ENCODE peak calls at places on chromosome 3, in five cellular contexts. N, K, Q, X and W are unnamed samples.

GRCh38 chr3:123053107-123053506 is 13.7 kb upstream of the PDIA5 start:
- DNase-seq in Q (no peak), K (no peak), N (no peak), X (no peak), W (no peak)

GRCh38 chr3:36907911-36908646 is 36.8 kb downstream of the TRANK1 start:
- DNase-seq in Q (peak; percentile 37), X (no peak), K (peak; percentile 21), N (no peak), W (peak; percentile 44)

GRCh38 chr3:142315083-142315482 is 89.7 kb upstream of the GK5 start:
- DNase-seq in Q (no peak), X (no peak), N (no peak), K (peak; percentile 55), W (no peak)

GRCh38 chr3:57110214-57110613 is 49.8 kb downstream of the SPATA12 start:
- DNase-seq in N (no peak), X (no peak), K (no peak), Q (no peak), W (no peak)

GRCh38 chr3:160027541-160028195 is 39.0 kb downstream of the IL12A start:
- DNase-seq in K (peak; percentile 62), N (no peak), X (no peak), Q (no peak), W (no peak)

GRCh38 chr3:171526869-171527268 is 66.7 kb upstream of the TNIK start:
- DNase-seq in N (no peak), Q (no peak), K (peak; percentile 70), X (no peak), W (no peak)

GRCh38 chr3:124227150-124227630 is 235.3 kb upstream of the ROPN1 start:
- DNase-seq in Q (no peak), N (no peak), K (no peak), X (no peak), W (no peak)

GRCh38 chr3:190306513-190307163 is 15.6 kb downstream of the CLDN1 start:
- DNase-seq in N (no peak), Q (no peak), X (no peak), K (no peak), W (no peak)

GRCh38 chr3:126340081-126340511 is 17.1 kb downstream of the KLF15 start:
- DNase-seq in X (no peak), K (no peak), N (peak; percentile 41), Q (peak; percentile 25), W (no peak)

GRCh38 chr3:27134165-27134796 is 234.9 kb downstream of the NEK10 start:
- DNase-seq in X (no peak), K (peak; percentile 42), N (peak; percentile 76), Q (peak; percentile 58), W (peak; percentile 39)

GRCh38 chr3:48232734-48233133 is 8.2 kb upstream of the ZNF589 start:
- DNase-seq in K (no peak), Q (peak; percentile 59), N (peak; percentile 83), X (no peak), W (peak; percentile 67)

GRCh38 chr3:176274161-176274560 is 923.1 kb downstream of the TBL1XR1 start:
- DNase-seq in K (no peak), Q (no peak), X (no peak), N (no peak), W (no peak)

GRCh38 chr3:12796171-12797123 is at the start of gene CAND2:
- DNase-seq in N (peak; percentile 81), K (no peak), Q (peak; percentile 78), X (peak; percentile 91), W (peak; percentile 78)

GRCh38 chr3:122392868-122393844 is 9.2 kb downstream of the FAM162A start:
- DNase-seq in K (no peak), N (no peak), X (no peak), Q (no peak), W (no peak)

GRCh38 chr3:14306167-14306566 is 96.2 kb upstream of the SLC6A6 start:
- DNase-seq in Q (no peak), K (no peak), X (no peak), N (no peak), W (peak; percentile 24)

GRCh38 chr3:169668957-169669681 is 5.6 kb upstream of the MECOM start:
- DNase-seq in Q (peak; percentile 75), X (peak; percentile 94), N (peak; percentile 75), K (no peak), W (peak; percentile 82)

GRCh38 chr3:52124126-52124525 is 30.1 kb downstream of the POC1A start:
- DNase-seq in X (no peak), K (no peak), N (no peak), Q (no peak), W (no peak)

GRCh38 chr3:94423566-94423965 is 360.7 kb downstream of the NSUN3 start:
- DNase-seq in X (no peak), K (peak; percentile 37), Q (no peak), N (no peak), W (no peak)

GRCh38 chr3:184716652-184717607 is 5.1 kb upstream of the MAGEF1 start:
- DNase-seq in Q (no peak), X (peak; percentile 83), K (no peak), N (peak; percentile 54), W (no peak)

GRCh38 chr3:51982352-51982837 is 940 bp upstream of the ACY1 start:
- DNase-seq in K (no peak), Q (no peak), X (no peak), N (no peak), W (no peak)

GRCh38 chr3:6861331-6861988 is 545 bp downstream of the GRM7 start:
- DNase-seq in K (no peak), N (peak; percentile 46), X (peak; percentile 75), Q (no peak), W (no peak)

GRCh38 chr3:66456711-66457173 is 44.1 kb downstream of the LRIG1 start:
- DNase-seq in K (no peak), N (peak; percentile 71), Q (peak; percentile 74), X (peak; percentile 31), W (peak; percentile 69)

GRCh38 chr3:12015627-12016026 is 11.4 kb downstream of the SYN2 start:
- DNase-seq in X (no peak), K (no peak), N (no peak), Q (no peak), W (no peak)

GRCh38 chr3:177093966-177094365 is 103.3 kb downstream of the TBL1XR1 start:
- DNase-seq in X (no peak), N (no peak), Q (no peak), K (no peak), W (no peak)

GRCh38 chr3:129585949-129586657 is 20.4 kb downstream of the PLXND1 start:
- DNase-seq in K (no peak), N (no peak), X (no peak), Q (no peak), W (no peak)

GRCh38 chr3:166052440-166052839 is 215.2 kb upstream of the BCHE start:
- DNase-seq in N (no peak), K (no peak), X (no peak), Q (no peak), W (no peak)

GRCh38 chr3:128845119-128845518 is 34.3 kb upstream of the ACAD9 start:
- DNase-seq in N (no peak), Q (no peak), K (no peak), X (no peak), W (no peak)

GRCh38 chr3:120224249-120224648 is 60.8 kb downstream of the GPR156 start:
- DNase-seq in X (no peak), Q (no peak), N (no peak), K (no peak), W (no peak)

GRCh38 chr3:143559291-143559690 is 289.0 kb downstream of the SLC9A9 start:
- DNase-seq in Q (no peak), K (no peak), N (no peak), X (no peak), W (no peak)

GRCh38 chr3:45868213-45868612 is 18.1 kb upstream of the CCR9 start:
- DNase-seq in X (no peak), Q (no peak), K (no peak), N (no peak), W (no peak)

GRCh38 chr3:45872569-45872968 is 13.8 kb upstream of the CCR9 start:
- DNase-seq in K (no peak), Q (no peak), X (no peak), N (no peak), W (no peak)

GRCh38 chr3:45869638-45870037 is 16.7 kb upstream of the CCR9 start:
- DNase-seq in X (no peak), K (no peak), Q (no peak), N (no peak), W (no peak)

GRCh38 chr3:45871834-45872233 is 14.5 kb upstream of the CCR9 start:
- DNase-seq in N (no peak), X (no peak), Q (no peak), K (no peak), W (no peak)

DNA sequence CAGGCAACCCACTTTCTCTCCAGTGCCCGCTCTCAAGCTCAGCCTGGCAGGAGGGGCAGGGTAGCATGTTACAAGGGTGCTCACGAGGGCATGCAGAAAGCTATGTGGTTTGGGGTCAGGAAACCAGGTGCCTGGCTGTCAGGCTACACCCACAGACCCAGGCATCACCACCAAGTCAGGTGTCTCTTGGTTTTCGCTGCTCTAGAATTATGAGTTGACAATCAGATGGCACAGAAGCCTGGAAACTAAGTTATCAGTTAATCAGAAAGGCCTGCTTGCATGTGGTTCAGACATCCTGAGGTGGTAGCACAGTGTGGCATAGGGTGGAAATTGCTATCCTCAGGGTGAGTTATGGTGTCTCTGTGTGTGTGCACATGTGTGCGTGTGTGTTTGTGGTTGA is 16.2 kb upstream of the CCR9 start:
- DNase-seq in K (no peak), Q (no peak), N (no peak), X (no peak), W (no peak)
- H3K27me3 ChIP-seq in K (peaks cover 42% of the 10 kb centered on the region), Q (no peaks in the 10 kb centered on the region), N (no peaks in the 10 kb centered on the region), X (no peaks in the 10 kb centered on the region), W (no peaks in the 10 kb centered on the region)

DNA sequence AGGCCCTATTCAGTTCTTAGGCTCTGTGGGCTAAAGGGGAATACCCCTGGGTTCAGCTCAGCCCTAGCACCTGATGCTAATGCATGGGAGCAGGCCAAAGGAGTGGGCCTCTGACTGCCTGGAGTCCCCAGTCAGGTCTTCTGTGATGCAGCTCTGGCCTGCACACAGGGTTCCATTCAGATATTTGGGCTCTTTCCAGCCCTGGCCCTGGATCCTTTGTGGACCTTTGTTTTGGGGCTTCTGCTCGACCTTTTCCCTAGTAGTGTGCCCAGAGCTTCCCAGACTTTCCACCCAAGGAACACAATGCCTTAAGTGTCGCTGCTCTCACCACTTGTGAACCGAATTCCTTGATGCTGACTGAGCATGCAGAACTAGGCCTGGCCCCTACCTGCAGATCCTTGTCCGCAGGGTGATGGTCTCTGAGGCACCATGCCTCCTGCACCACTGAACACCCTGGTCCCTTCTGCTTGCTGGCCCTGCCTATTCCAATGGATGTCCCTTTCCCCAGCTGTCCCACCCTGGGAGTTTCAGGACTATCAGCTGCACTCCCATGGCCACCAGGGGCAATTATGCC is 5.1 kb downstream of the SEC13 start:
- DNase-seq in X (no peak), K (no peak), Q (no peak), N (no peak), W (no peak)
- H3K27ac ChIP-seq in X (no peak overlapping the region), K (no peak overlapping the region), Q (no peak overlapping the region), N (no peak overlapping the region), W (no peak overlapping the region)

GRCh38 chr3:136343873-136344281 is 93.7 kb downstream of the PCCB start:
- DNase-seq in Q (peak; percentile 76), X (no peak), K (peak; percentile 86), N (peak; percentile 50), W (peak; percentile 78)
- H3K27me3 ChIP-seq in Q (no peaks in the 10 kb centered on the region), X (no peaks in the 10 kb centered on the region), K (no peaks in the 10 kb centered on the region), N (no peaks in the 10 kb centered on the region), W (no peaks in the 10 kb centered on the region)

DNA sequence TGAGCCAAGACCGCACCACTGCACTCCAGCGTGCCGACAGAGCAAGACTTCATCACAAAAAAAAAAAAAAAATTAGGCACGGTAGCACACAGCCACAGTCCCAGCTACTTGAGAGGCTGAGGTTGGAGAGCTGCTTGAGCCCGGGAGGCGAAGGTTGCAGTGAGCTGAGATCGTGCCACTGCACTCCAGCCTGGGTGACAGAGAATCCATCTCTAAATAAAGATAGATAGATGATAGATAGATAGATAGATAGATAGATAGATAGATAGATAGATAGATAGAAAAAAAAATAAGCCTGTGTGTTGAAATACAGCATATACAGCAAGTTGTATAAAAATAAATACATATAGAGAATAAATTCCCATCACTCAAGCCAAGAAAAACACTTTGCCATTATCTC is 37.3 kb downstream of the PTH1R start:
- DNase-seq in Q (no peak), X (no peak), N (peak; percentile 5), K (no peak), W (no peak)
- H3K27ac ChIP-seq in Q (no peak overlapping the region), X (no peak overlapping the region), N (no peak overlapping the region), K (no peak overlapping the region), W (no peak overlapping the region)